ENCODE peak calls at places on chromosomes 4 and X, in eight cellular contexts. I is esophagus squamous epithelium, T is thoracic aorta, Y is HL-60, O is vagina, Z is upper lobe of right lung, Q is fibroblast of villous mesenchyme, R is MM.1S. W is an unnamed sample.

GRCh38 chr4:188403272-188403671 is 264.0 kb downstream of the TRIML1 start:
- DNase-seq in I (no peak), T (no peak), Y (no peak), O (no peak), Z (no peak), Q (no peak), R (no peak), W (no peak)

GRCh38 chr4:102217345-102217744 is 127.9 kb downstream of the SLC39A8 start:
- DNase-seq in I (no peak), T (no peak), Y (no peak), O (no peak), Z (no peak), Q (peak), R (no peak), W (no peak)

GRCh38 chrX:21639775-21640174 is 18.4 kb downstream of the KLHL34 start:
- DNase-seq in I (no peak), T (no peak), Y (no peak), O (no peak), Z (no peak), Q (no peak), R (no peak), W (no peak)

GRCh38 chr4:110198472-110199419 is at the start of gene ELOVL6:
- DNase-seq in I (no peak), T (no peak), Y (no peak), O (no peak), Z (peak), Q (peak), R (peak), W (no peak)

GRCh38 chrX:52363247-52363883 is 5.5 kb upstream of the XAGE2 start:
- DNase-seq in I (no peak), T (no peak), Y (no peak), O (no peak), Z (no peak), Q (no peak), R (no peak), W (no peak)

GRCh38 chr4:149203256-149204001 is 612.2 kb downstream of the IQCM start:
- DNase-seq in I (no peak), T (no peak), Y (no peak), O (no peak), Z (no peak), Q (no peak), R (no peak), W (no peak)

GRCh38 chr4:139603576-139604387 is 47.8 kb upstream of the SETD7 start:
- DNase-seq in I (no peak), T (no peak), Y (peak), O (no peak), Z (no peak), Q (peak), R (peak), W (peak)

GRCh38 chr4:140904904-140905303 is 148.7 kb upstream of the TBC1D9 start:
- DNase-seq in I (no peak), T (no peak), Y (no peak), O (no peak), Z (no peak), Q (no peak), R (no peak), W (no peak)

GRCh38 chrX:153602621-153603020 is 3.7 kb upstream of the CCNQ start:
- DNase-seq in I (no peak), T (no peak), Y (no peak), O (no peak), Z (no peak), Q (no peak), R (no peak), W (no peak)

GRCh38 chr4:153421980-153422379 is 44.2 kb upstream of the TMEM131L start:
- DNase-seq in I (no peak), T (no peak), Y (no peak), O (no peak), Z (no peak), Q (no peak), R (no peak), W (no peak)

GRCh38 chr4:162038112-162038511 is 125.7 kb downstream of the FSTL5 start:
- DNase-seq in I (no peak), T (no peak), Y (no peak), O (no peak), Z (no peak), Q (no peak), R (no peak), W (no peak)

GRCh38 chrX:134460861-134461218 is 875 bp downstream of the HPRT1 start:
- DNase-seq in I (no peak), T (no peak), Y (no peak), O (no peak), Z (no peak), Q (peak), R (peak), W (no peak)

GRCh38 chrX:75327607-75328006 is 53.7 kb downstream of the UPRT start:
- DNase-seq in I (no peak), T (no peak), Y (no peak), O (no peak), Z (no peak), Q (no peak), R (no peak), W (no peak)

DNA sequence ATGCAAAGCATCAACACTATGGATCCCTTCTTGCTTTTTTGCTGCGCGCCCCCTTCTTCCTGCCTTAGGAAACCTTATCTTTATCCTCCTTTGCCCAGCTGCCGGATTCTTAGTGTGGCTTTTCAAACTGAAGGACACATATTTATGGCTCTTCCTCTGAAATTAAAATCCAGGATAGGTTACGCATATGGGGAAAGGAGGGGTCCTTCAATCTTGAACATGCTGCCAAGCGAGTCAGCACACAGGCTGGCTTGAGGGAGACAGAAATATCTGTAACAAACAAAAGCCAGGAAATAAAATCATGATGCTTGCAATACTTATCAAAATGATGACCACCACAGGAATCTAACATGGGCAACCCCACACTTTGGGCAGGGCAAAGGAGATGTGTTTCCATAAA is 196.4 kb upstream of the LDB2 start:
- DNase-seq in I (no peak), T (no peak), Y (no peak), O (no peak), Z (no peak), Q (no peak), R (no peak), W (no peak)
- H3K4me3 ChIP-seq in I (no peak), T (no peak), Y (no peak), O (no peak), Z (no peak), Q (no peak), R (no peak), W (no peak)

GRCh38 chr4:74056114-74056857 is 17.8 kb upstream of the CXCL3 start:
- DNase-seq in I (no peak), T (no peak), Y (peak), O (no peak), Z (no peak), Q (peak), R (no peak), W (no peak)
- TF ChIP-seq CTCF in I (no peak), T (no peak), Y (no peak), O (no peak), Z (no peak), Q (peak), R (no peak), W (no peak)

DNA sequence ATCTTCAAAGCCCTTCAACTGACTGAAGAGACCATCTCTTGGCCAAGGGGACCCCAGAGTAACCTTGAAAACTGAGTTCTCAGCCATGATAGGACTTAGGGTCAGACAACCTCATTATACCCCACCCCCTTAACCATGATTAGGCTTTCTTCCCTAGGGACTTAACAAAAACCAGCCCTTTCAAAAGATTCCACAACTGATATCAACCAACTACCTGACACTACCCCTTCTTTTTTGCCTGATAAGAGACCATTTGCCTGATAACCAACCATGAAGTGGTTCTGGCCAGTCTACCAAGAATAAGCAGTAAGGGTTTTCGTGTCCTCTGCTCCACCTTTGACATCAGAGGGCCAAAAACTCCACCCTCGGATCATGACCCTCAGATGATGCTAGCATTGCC is 12.5 kb downstream of the TBCK start:
- DNase-seq in I (no peak), T (no peak), Y (no peak), O (no peak), Z (no peak), Q (no peak), R (no peak), W (no peak)
- H3K4me3 ChIP-seq in I (no peak), T (no peak), Y (no peak), O (no peak), Z (no peak), Q (no peak), R (no peak), W (no peak)

DNA sequence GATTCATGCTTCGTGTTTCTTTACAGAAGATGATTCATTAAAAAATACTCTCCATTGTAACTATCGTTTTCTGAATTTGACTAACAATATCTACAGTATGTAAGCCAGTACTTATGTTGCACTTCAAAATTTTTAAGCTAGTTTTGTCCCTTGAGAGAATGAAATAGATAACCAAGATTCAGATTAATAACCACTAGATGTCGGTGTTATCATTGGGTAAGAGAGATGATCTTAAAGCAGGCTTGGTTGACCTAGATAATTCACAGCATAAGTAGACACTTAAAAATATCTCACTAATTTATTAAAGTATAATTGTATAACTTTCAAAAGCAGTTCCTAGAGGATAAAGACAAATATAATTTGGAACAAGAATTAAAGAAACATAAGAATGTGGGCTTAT is 430.9 kb downstream of the C4orf33 start:
- DNase-seq in I (no peak), T (no peak), Y (no peak), O (no peak), Z (no peak), Q (no peak), R (peak), W (no peak)
- TF ChIP-seq CTCF in I (no peak), T (no peak), Y (peak), O (no peak), Z (peak), Q (no peak), R (peak), W (no peak)

GRCh38 chr4:41935652-41936021 is 408 bp downstream of the TMEM33 start:
- DNase-seq in I (no peak), T (no peak), Y (peak), O (no peak), Z (no peak), Q (peak), R (peak), W (no peak)

GRCh38 chr4:41930139-41930831 is 4.9 kb upstream of the TMEM33 start:
- DNase-seq in I (no peak), T (no peak), Y (no peak), O (no peak), Z (no peak), Q (no peak), R (no peak), W (no peak)

GRCh38 chr4:41934813-41935651 is at the start of gene TMEM33:
- DNase-seq in I (peak), T (peak), Y (peak), O (no peak), Z (peak), Q (peak), R (peak), W (peak)

GRCh38 chr4:41933997-41934812 is 1.0 kb upstream of the TMEM33 start:
- DNase-seq in I (no peak), T (no peak), Y (peak), O (no peak), Z (no peak), Q (peak), R (no peak), W (no peak)

GRCh38 chr4:41932988-41933387 is 2.2 kb upstream of the TMEM33 start:
- DNase-seq in I (no peak), T (no peak), Y (no peak), O (no peak), Z (no peak), Q (no peak), R (no peak), W (no peak)
- H3K4me3 ChIP-seq in I (no peak), T (no peak), Y (no peak), O (no peak), Z (no peak), Q (no peak), R (no peak), W (no peak)

GRCh38 chr4:119788334-119789266 is 160.0 kb upstream of the PDE5A start:
- DNase-seq in I (no peak), T (no peak), Y (no peak), O (no peak), Z (no peak), Q (no peak), R (peak), W (no peak)

GRCh38 chr4:119783200-119783978 is 154.8 kb upstream of the PDE5A start:
- DNase-seq in I (no peak), T (no peak), Y (no peak), O (no peak), Z (no peak), Q (no peak), R (peak), W (no peak)

GRCh38 chr4:119781044-119781443 is 152.4 kb upstream of the PDE5A start:
- DNase-seq in I (no peak), T (no peak), Y (no peak), O (no peak), Z (no peak), Q (no peak), R (peak), W (no peak)

GRCh38 chr4:119785963-119786362 is 157.4 kb upstream of the PDE5A start:
- DNase-seq in I (no peak), T (no peak), Y (no peak), O (no peak), Z (no peak), Q (peak), R (peak), W (no peak)
- TF ChIP-seq CTCF in I (peak), T (peak), Y (no peak), O (no peak), Z (peak), Q (peak), R (peak), W (no peak)

GRCh38 chr4:37890501-37891220 is at the start of gene TBC1D1:
- DNase-seq in I (peak), T (no peak), Y (peak), O (no peak), Z (peak), Q (no peak), R (peak), W (no peak)

GRCh38 chr4:37892641-37893040 is 1.8 kb downstream of the TBC1D1 start:
- DNase-seq in I (no peak), T (no peak), Y (peak), O (no peak), Z (no peak), Q (no peak), R (peak), W (peak)

GRCh38 chr4:37891221-37892159 is 606 bp downstream of the TBC1D1 start:
- DNase-seq in I (no peak), T (no peak), Y (no peak), O (no peak), Z (no peak), Q (no peak), R (peak), W (peak)

GRCh38 chr4:37893164-37893563 is 2.3 kb downstream of the TBC1D1 start:
- DNase-seq in I (no peak), T (no peak), Y (no peak), O (no peak), Z (no peak), Q (no peak), R (no peak), W (no peak)

GRCh38 chr4:37889849-37890500 is 909 bp upstream of the TBC1D1 start:
- DNase-seq in I (no peak), T (no peak), Y (no peak), O (no peak), Z (no peak), Q (no peak), R (no peak), W (no peak)
- H3K4me3 ChIP-seq in I (peak), T (peak), Y (peak), O (peak), Z (peak), Q (peak), R (peak), W (no peak)

GRCh38 chrX:106955004-106955772 is 35.0 kb downstream of the CLDN2 start:
- DNase-seq in I (no peak), T (no peak), Y (no peak), O (no peak), Z (no peak), Q (peak), R (no peak), W (no peak)
- TF ChIP-seq CTCF in I (no peak), T (no peak), Y (no peak), O (no peak), Z (no peak), Q (no peak), R (no peak), W (no peak)

GRCh38 chr4:74328501-74328900 is 20.2 kb downstream of the EPGN start:
- DNase-seq in I (no peak), T (no peak), Y (no peak), O (no peak), Z (no peak), Q (peak), R (no peak), W (no peak)
- H3K4me3 ChIP-seq in I (no peak), T (no peak), Y (no peak), O (no peak), Z (no peak), Q (no peak), R (no peak), W (no peak)

GRCh38 chrX:11908371-11908770 is 150.3 kb downstream of the MSL3 start:
- DNase-seq in I (no peak), T (no peak), Y (peak), O (no peak), Z (no peak), Q (peak), R (no peak), W (peak)
- TF ChIP-seq CTCF in I (peak), T (peak), Y (peak), O (no peak), Z (peak), Q (peak), R (peak), W (peak)